ENCODE peak calls at places on chromosomes 6 and 20, in eight cellular contexts. Q is mesothelial cell of epicardium, E is suprapubic skin, D is dorsolateral prefrontal cortex, S is omental fat pad, C is cardiac muscle cell, X is progenitor cell of endocrine pancreas, J is Calu3. W is an unnamed sample.

GRCh38 chr6:153947817-153948447 is 91.1 kb upstream of the OPRM1 start:
- DNase-seq in Q (no peak), E (no peak), D (no peak), S (no peak), C (peak), X (peak), J (peak), W (no peak)

GRCh38 chr20:407097-407952 is 774 bp upstream of the RBCK1 start:
- DNase-seq in Q (peak), E (peak), D (peak), S (peak), C (peak), X (peak), J (peak), W (no peak)

GRCh38 chr6:94362061-94362864 is 942.9 kb upstream of the EPHA7 start:
- DNase-seq in Q (no peak), E (peak), D (no peak), S (no peak), C (no peak), X (no peak), J (no peak), W (no peak)

GRCh38 chr6:26607434-26608230 is 10.9 kb downstream of the ABT1 start:
- DNase-seq in Q (no peak), E (no peak), D (no peak), S (no peak), C (peak), X (peak), J (peak), W (no peak)

GRCh38 chr6:33750244-33750991 is 3.7 kb upstream of the IP6K3 start:
- DNase-seq in Q (no peak), E (no peak), D (no peak), S (no peak), C (peak), X (no peak), J (no peak), W (no peak)

GRCh38 chr6:112909781-112910180 is 562.7 kb downstream of the RFPL4B start:
- DNase-seq in Q (no peak), E (no peak), D (no peak), S (no peak), C (no peak), X (no peak), J (no peak), W (no peak)

GRCh38 chr6:75802366-75802765 is 53.3 kb downstream of the MYO6 start:
- DNase-seq in Q (no peak), E (no peak), D (no peak), S (no peak), C (no peak), X (no peak), J (no peak), W (no peak)

GRCh38 chr6:145244712-145245111 is 490.6 kb downstream of the EPM2A start:
- DNase-seq in Q (no peak), E (no peak), D (no peak), S (no peak), C (peak), X (no peak), J (no peak), W (no peak)

GRCh38 chr20:12886618-12887363 is 122.0 kb upstream of the SPTLC3 start:
- DNase-seq in Q (no peak), E (no peak), D (no peak), S (no peak), C (no peak), X (no peak), J (no peak), W (no peak)

GRCh38 chr6:52285174-52286068 is 879 bp upstream of the MCM3 start:
- DNase-seq in Q (no peak), E (no peak), D (no peak), S (no peak), C (peak), X (no peak), J (no peak), W (no peak)
- TF ChIP-seq CTCF in Q (no peak), E (no peak), D (peak), S (no peak), C (peak), X (no peak), J (no peak), W (no peak)

GRCh38 chr6:77926198-77926752 is 273.4 kb downstream of the MEI4 start:
- DNase-seq in Q (no peak), E (no peak), D (no peak), S (no peak), C (no peak), X (no peak), J (no peak), W (no peak)
- TF ChIP-seq CTCF in Q (no peak), E (no peak), D (no peak), S (no peak), C (no peak), X (peak), J (no peak), W (no peak)

DNA sequence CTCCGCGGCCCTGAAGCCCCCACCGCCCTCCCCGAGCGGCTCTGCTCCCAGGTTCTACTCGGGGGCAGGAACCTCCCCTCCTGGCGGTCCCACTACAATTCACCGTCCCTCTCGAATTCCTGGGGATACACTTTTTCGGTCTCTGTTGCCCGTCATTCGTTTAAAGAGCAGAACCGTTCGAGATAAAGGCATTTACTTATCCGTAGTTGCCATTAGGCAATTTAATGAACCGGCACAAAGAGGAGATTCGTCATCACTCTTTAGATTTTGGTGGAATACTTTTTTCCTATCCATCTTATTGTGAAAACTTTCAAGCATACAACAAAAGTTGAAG is 1.1 kb upstream of the CD24 start:
- DNase-seq in Q (no peak), E (no peak), D (no peak), S (no peak), C (peak), X (no peak), J (no peak), W (no peak)
- TF ChIP-seq CTCF in Q (no peak), E (no peak), D (no peak), S (no peak), C (no peak), X (no peak), J (no peak), W (no peak)

GRCh38 chr20:50277064-50277415 is 86.4 kb downstream of the CEBPB start:
- DNase-seq in Q (no peak), E (no peak), D (no peak), S (no peak), C (no peak), X (no peak), J (no peak), W (no peak)

GRCh38 chr20:50278377-50278683 is 87.7 kb downstream of the CEBPB start:
- DNase-seq in Q (no peak), E (no peak), D (no peak), S (no peak), C (no peak), X (no peak), J (no peak), W (no peak)

GRCh38 chr20:50279988-50280850 is 89.6 kb downstream of the CEBPB start:
- DNase-seq in Q (no peak), E (peak), D (no peak), S (no peak), C (no peak), X (no peak), J (no peak), W (no peak)

GRCh38 chr20:50277460-50278376 is 87.1 kb downstream of the CEBPB start:
- DNase-seq in Q (no peak), E (no peak), D (no peak), S (no peak), C (no peak), X (no peak), J (no peak), W (no peak)

DNA sequence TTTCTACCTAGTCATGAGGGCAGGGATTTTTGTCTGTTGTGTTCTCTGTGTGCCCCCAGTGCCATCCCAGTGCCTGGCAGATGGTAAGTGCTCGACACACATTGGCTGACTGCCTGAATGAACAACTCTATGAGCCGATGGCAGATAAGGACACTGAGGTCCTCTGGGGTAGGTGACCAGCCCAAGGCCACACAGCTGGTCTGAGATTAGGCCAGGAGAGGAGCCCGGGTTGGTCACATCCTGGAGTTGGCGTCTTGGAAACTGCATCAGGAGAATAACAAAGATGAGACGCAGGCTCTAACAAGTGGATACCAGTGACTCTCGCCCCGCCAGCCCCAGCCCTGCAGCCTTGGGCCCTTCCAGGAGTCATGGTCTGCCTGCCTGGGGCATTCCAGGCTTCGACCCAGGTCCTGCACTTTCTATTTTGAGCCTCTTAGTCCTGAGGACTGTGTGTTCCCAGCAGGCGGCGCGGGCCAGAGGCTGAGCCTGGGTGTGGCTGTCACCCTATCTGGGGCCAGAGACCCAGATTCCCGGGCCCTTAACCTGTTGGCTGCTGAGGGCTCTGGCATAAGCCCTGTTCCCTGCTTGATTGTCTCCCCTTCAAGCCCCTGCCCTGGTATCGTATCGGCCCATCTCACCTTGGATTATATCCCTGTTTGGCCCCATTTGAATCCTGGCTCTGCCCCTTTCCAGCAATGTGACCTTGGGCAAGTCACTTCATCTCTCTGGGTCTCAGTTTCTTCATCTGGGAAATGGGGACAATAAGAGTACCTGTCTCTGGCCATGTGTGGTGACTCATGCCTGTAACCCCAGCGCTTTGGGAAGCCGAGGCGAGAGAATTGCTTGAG is 88.3 kb downstream of the CEBPB start:
- DNase-seq in Q (no peak), E (peak), D (no peak), S (no peak), C (no peak), X (no peak), J (peak), W (no peak)
- TF ChIP-seq CTCF in Q (no peak), E (peak), D (no peak), S (no peak), C (peak), X (no peak), J (peak), W (no peak)

GRCh38 chr6:161836643-161837448 is 563.0 kb upstream of the AGPAT4 start:
- DNase-seq in Q (no peak), E (no peak), D (no peak), S (no peak), C (peak), X (no peak), J (peak), W (no peak)
- TF ChIP-seq CTCF in Q (peak), E (no peak), D (peak), S (no peak), C (peak), X (peak), J (no peak), W (no peak)

GRCh38 chr20:7601431-7601830 is 338.8 kb downstream of the HAO1 start:
- DNase-seq in Q (no peak), E (no peak), D (no peak), S (no peak), C (no peak), X (no peak), J (no peak), W (no peak)

GRCh38 chr20:7596541-7596940 is 343.7 kb downstream of the HAO1 start:
- DNase-seq in Q (no peak), E (no peak), D (no peak), S (no peak), C (no peak), X (no peak), J (no peak), W (no peak)
- TF ChIP-seq CTCF in Q (no peak), E (no peak), D (no peak), S (no peak), C (no peak), X (no peak), J (no peak), W (no peak)